ENCODE peak calls at places on chromosomes 2 and 18, in six cellular contexts. W, A, H, K, U and X are unnamed samples.

GRCh38 chr2:18830962-18831361 is 241.6 kb upstream of the NT5C1B start:
- DNase-seq in W (no peak), A (no peak), H (no peak), K (no peak), U (no peak), X (no peak)

GRCh38 chr2:105875241-105875640 is 130.5 kb downstream of the NCK2 start:
- DNase-seq in W (no peak), A (no peak), H (peak; percentile 9), K (no peak), U (no peak), X (no peak)

GRCh38 chr2:215771241-215771640 is 242.1 kb downstream of the MREG start:
- DNase-seq in W (no peak), A (no peak), H (no peak), K (no peak), U (no peak), X (no peak)

GRCh38 chr2:233831861-233832260 is 22.5 kb downstream of the HJURP start:
- DNase-seq in W (no peak), A (no peak), H (no peak), K (no peak), U (no peak), X (no peak)

GRCh38 chr18:62898359-62898758 is 183.0 kb downstream of the PHLPP1 start:
- DNase-seq in W (no peak), A (no peak), H (no peak), K (no peak), U (no peak), X (no peak)

GRCh38 chr2:240255811-240256703 is 115.6 kb upstream of the OTOS start:
- DNase-seq in W (no peak), A (no peak), H (no peak), K (peak; percentile 90), U (no peak), X (no peak)

GRCh38 chr18:55343396-55344073 is 244.5 kb downstream of the TCF4 start:
- DNase-seq in W (peak; percentile 19), A (no peak), H (peak; percentile 26), K (no peak), U (no peak), X (no peak)

GRCh38 chr2:694174-694573 is 17.0 kb upstream of the TMEM18 start:
- DNase-seq in W (no peak), A (no peak), H (no peak), K (no peak), U (no peak), X (no peak)

GRCh38 chr2:1744446-1745170 is at the start of gene PXDN:
- DNase-seq in W (no peak), A (no peak), H (peak; percentile 67), K (no peak), U (peak; percentile 12), X (no peak)

GRCh38 chr18:7205346-7205745 is 25.5 kb upstream of the LRRC30 start:
- DNase-seq in W (no peak), A (no peak), H (no peak), K (no peak), U (no peak), X (no peak)

GRCh38 chr18:34890486-34891085 is 150.6 kb upstream of the MAPRE2 start:
- DNase-seq in W (no peak), A (no peak), H (no peak), K (no peak), U (no peak), X (no peak)

GRCh38 chr2:159177957-159178356 is 108.5 kb downstream of the WDSUB1 start:
- DNase-seq in W (no peak), A (no peak), H (peak; percentile 62), K (no peak), U (peak; percentile 14), X (no peak)

GRCh38 chr2:182324665-182325064 is 102.2 kb downstream of the PDE1A start:
- DNase-seq in W (no peak), A (no peak), H (no peak), K (no peak), U (no peak), X (no peak)

GRCh38 chr2:64474200-64474630 is 20.3 kb downstream of the LGALSL start:
- DNase-seq in W (no peak), A (peak; percentile 42), H (no peak), K (no peak), U (no peak), X (peak; percentile 8)

GRCh38 chr18:56112013-56112749 is 524.2 kb upstream of the TCF4 start:
- DNase-seq in W (no peak), A (no peak), H (no peak), K (no peak), U (no peak), X (no peak)

GRCh38 chr18:74861154-74861553 is 263.5 kb downstream of the ZNF407 start:
- DNase-seq in W (no peak), A (no peak), H (no peak), K (no peak), U (no peak), X (no peak)

GRCh38 chr18:25875574-25875973 is 214.8 kb downstream of the SS18 start:
- DNase-seq in W (no peak), A (no peak), H (peak; percentile 32), K (no peak), U (no peak), X (no peak)

GRCh38 chr2:240595381-240596079 is 9.0 kb downstream of the CAPN10 start:
- DNase-seq in W (peak; percentile 53), A (no peak), H (no peak), K (peak; percentile 68), U (no peak), X (no peak)

GRCh38 chr2:68839260-68839833 is 31.9 kb downstream of the BMP10 start:
- DNase-seq in W (no peak), A (no peak), H (no peak), K (peak; percentile 49), U (no peak), X (no peak)

GRCh38 chr2:153476491-153477095 is 2.0 kb downstream of the RPRM start:
- DNase-seq in W (peak; percentile 28), A (no peak), H (no peak), K (peak; percentile 30), U (no peak), X (peak; percentile 23)

GRCh38 chr2:194705398-194705797 is 951.6 kb upstream of the SLC39A10 start:
- DNase-seq in W (no peak), A (no peak), H (no peak), K (no peak), U (no peak), X (no peak)

GRCh38 chr2:64787698-64788097 is 134.0 kb upstream of the SERTAD2 start:
- DNase-seq in W (no peak), A (peak; percentile 37), H (no peak), K (no peak), U (no peak), X (no peak)

GRCh38 chr2:142834003-142834402 is 43.5 kb upstream of the KYNU start:
- DNase-seq in W (no peak), A (no peak), H (no peak), K (no peak), U (no peak), X (no peak)

GRCh38 chr2:3633089-3633981 is 24.7 kb upstream of the ALLC start:
- DNase-seq in W (peak; percentile 99), A (peak; percentile 70), H (no peak), K (no peak), U (no peak), X (no peak)

GRCh38 chr2:201255468-201255867 is 4.9 kb upstream of the CASP8 start:
- DNase-seq in W (no peak), A (peak; percentile 65), H (no peak), K (no peak), U (no peak), X (no peak)